ENCODE peak calls at places on chromosomes 6 and 20, in seven cellular contexts. S is neural progenitor cell, C is colonic mucosa, U is BE2C, Q is Peyer's patch, X is A549, N is A673. T is an unnamed sample.

GRCh38 chr6:170505306-170505705 is 47.8 kb downstream of the PSMB1 start:
- DNase-seq in C (no peak), X (no peak), Q (no peak), S (no peak), U (peak), N (peak), T (no peak)

GRCh38 chr20:16518068-16518783 is 55.0 kb downstream of the KIF16B start:
- DNase-seq in Q (no peak), N (peak), S (peak), C (peak), U (peak), X (peak), T (peak)

GRCh38 chr6:80689700-80690099 is 583.2 kb downstream of the BCKDHB start:
- DNase-seq in Q (no peak), S (no peak), X (no peak), N (no peak), C (no peak), U (no peak), T (no peak)

GRCh38 chr6:149499066-149499465 is 14.3 kb upstream of the ZC3H12D start:
- DNase-seq in N (peak), S (no peak), C (peak), U (no peak), Q (no peak), X (no peak), T (peak)

GRCh38 chr6:20252311-20252710 is 40.0 kb upstream of the MBOAT1 start:
- DNase-seq in Q (no peak), S (no peak), X (no peak), U (no peak), C (no peak), N (no peak), T (no peak)

GRCh38 chr6:149809798-149810197 is 54.4 kb downstream of the LRP11 start:
- DNase-seq in X (no peak), S (no peak), U (no peak), Q (no peak), C (no peak), N (no peak), T (no peak)

GRCh38 chr6:39929733-39930461 is 4.4 kb downstream of the MOCS1 start:
- DNase-seq in U (no peak), S (no peak), C (no peak), Q (no peak), X (no peak), N (no peak), T (peak)

GRCh38 chr6:49453221-49453620 is 9.8 kb downstream of the MMUT start:
- DNase-seq in S (no peak), X (no peak), N (peak), U (no peak), Q (no peak), C (no peak), T (no peak)

GRCh38 chr6:143961868-143962643 is 46.0 kb downstream of the PLAGL1 start:
- DNase-seq in N (no peak), Q (no peak), X (no peak), S (peak), U (no peak), C (no peak), T (no peak)

GRCh38 chr6:136201735-136202134 is 48.4 kb downstream of the MTFR2 start:
- DNase-seq in X (no peak), Q (no peak), S (no peak), N (peak), U (peak), C (no peak), T (no peak)

GRCh38 chr20:58647814-58648501 is 3.1 kb upstream of the STX16 start:
- DNase-seq in C (no peak), Q (peak), N (no peak), S (no peak), X (no peak), U (no peak), T (no peak)

GRCh38 chr6:90500458-90500857 is 86.4 kb downstream of the MAP3K7 start:
- DNase-seq in N (peak), C (no peak), S (no peak), X (no peak), U (no peak), Q (no peak), T (no peak)

GRCh38 chr6:52293067-52293466 is 8.5 kb upstream of the MCM3 start:
- DNase-seq in S (no peak), U (peak), X (no peak), N (no peak), C (no peak), Q (no peak), T (no peak)

GRCh38 chr20:10718671-10719070 is 44.9 kb upstream of the JAG1 start:
- DNase-seq in X (no peak), N (peak), U (no peak), S (no peak), Q (no peak), C (no peak), T (no peak)

GRCh38 chr6:20997143-20997792 is 463.0 kb downstream of the CDKAL1 start:
- DNase-seq in Q (no peak), S (no peak), U (no peak), X (no peak), N (no peak), C (no peak), T (no peak)

GRCh38 chr20:37414636-37415035 is 68.7 kb downstream of the SRC start:
- DNase-seq in C (no peak), N (no peak), U (no peak), X (no peak), S (no peak), Q (no peak), T (no peak)

GRCh38 chr20:7744411-7744810 is 195.8 kb downstream of the HAO1 start:
- DNase-seq in X (no peak), S (no peak), U (no peak), C (no peak), Q (no peak), N (no peak), T (no peak)

GRCh38 chr6:28977351-28978136 is 27.6 kb downstream of the ZNF311 start:
- DNase-seq in Q (no peak), U (no peak), N (peak), C (no peak), S (peak), X (no peak), T (no peak)

GRCh38 chr20:842547-842940 is 9.0 kb downstream of the FAM110A start:
- DNase-seq in U (no peak), N (no peak), X (no peak), C (no peak), S (no peak), Q (no peak), T (no peak)

GRCh38 chr20:57309544-57310115 is 20.0 kb upstream of the SPO11 start:
- DNase-seq in U (no peak), X (no peak), C (no peak), S (no peak), Q (no peak), N (no peak), T (no peak)

GRCh38 chr6:51856508-51856907 is 230.9 kb downstream of the PKHD1 start:
- DNase-seq in U (no peak), S (no peak), C (no peak), N (no peak), Q (no peak), X (no peak), T (no peak)

GRCh38 chr6:13305256-13305650 is 23.1 kb downstream of the TBC1D7 start:
- DNase-seq in U (no peak), C (no peak), Q (no peak), X (no peak), N (no peak), S (no peak), T (no peak)

GRCh38 chr6:340991-341827 is 48.9 kb downstream of the DUSP22 start:
- DNase-seq in N (no peak), C (no peak), U (no peak), Q (peak), X (no peak), S (no peak), T (no peak)

GRCh38 chr6:37279366-37280134 is 21.6 kb upstream of the TMEM217 start:
- DNase-seq in S (no peak), N (no peak), U (no peak), Q (no peak), X (no peak), C (no peak), T (peak)

GRCh38 chr6:36383608-36384007 is 3.9 kb downstream of the ETV7 start:
- DNase-seq in X (peak), C (no peak), Q (no peak), S (no peak), N (no peak), U (no peak), T (no peak)

GRCh38 chr6:134686071-134686470 is 263.8 kb downstream of the ALDH8A1 start:
- DNase-seq in N (no peak), C (no peak), X (no peak), S (no peak), Q (no peak), U (no peak), T (no peak)

GRCh38 chr20:7352165-7352564 is 584.7 kb downstream of the BMP2 start:
- DNase-seq in Q (no peak), U (no peak), C (no peak), S (no peak), N (no peak), X (no peak), T (no peak)

GRCh38 chr6:33071579-33071978 is 1.9 kb downstream of the HLA-DPA1 start:
- DNase-seq in S (no peak), X (no peak), C (no peak), Q (no peak), N (no peak), U (no peak), T (no peak)

GRCh38 chr6:40328376-40328987 is 258.7 kb downstream of the LRFN2 start:
- DNase-seq in S (peak), Q (no peak), X (peak), N (peak), U (peak), C (peak), T (no peak)

GRCh38 chr20:35663516-35663812 is 1.2 kb downstream of the CPNE1 start:
- DNase-seq in S (no peak), Q (no peak), U (no peak), N (no peak), C (no peak), X (no peak), T (no peak)

GRCh38 chr6:138517635-138518034 is 18.3 kb upstream of the NHSL1 start:
- DNase-seq in Q (peak), C (peak), S (peak), N (peak), X (no peak), U (peak), T (no peak)

GRCh38 chr6:135624402-135625297 is 127.1 kb upstream of the AHI1 start:
- DNase-seq in X (no peak), U (no peak), S (no peak), C (no peak), N (no peak), Q (no peak), T (no peak)

GRCh38 chr6:53033764-53034163 is 31.4 kb upstream of the FBXO9 start:
- DNase-seq in X (no peak), Q (no peak), U (no peak), C (no peak), S (no peak), N (no peak), T (peak)

GRCh38 chr6:163782436-163783003 is 368.0 kb downstream of the QKI start:
- DNase-seq in Q (no peak), N (no peak), X (no peak), S (no peak), U (no peak), C (no peak), T (no peak)

GRCh38 chr20:20134941-20135572 is 82.7 kb downstream of the CFAP61 start:
- DNase-seq in C (no peak), X (no peak), U (no peak), N (no peak), S (no peak), Q (no peak), T (no peak)

GRCh38 chr20:5864873-5865582 is 85.3 kb downstream of the TRMT6 start:
- DNase-seq in Q (no peak), C (no peak), U (no peak), N (no peak), S (no peak), X (no peak), T (no peak)

GRCh38 chr20:40965671-40966070 is 63.0 kb upstream of the TOP1 start:
- DNase-seq in C (no peak), N (no peak), U (no peak), S (no peak), Q (no peak), X (no peak), T (no peak)

GRCh38 chr20:51402201-51402600 is 140.3 kb downstream of the NFATC2 start:
- DNase-seq in X (no peak), C (no peak), S (no peak), Q (peak), U (no peak), N (no peak), T (peak)

DNA sequence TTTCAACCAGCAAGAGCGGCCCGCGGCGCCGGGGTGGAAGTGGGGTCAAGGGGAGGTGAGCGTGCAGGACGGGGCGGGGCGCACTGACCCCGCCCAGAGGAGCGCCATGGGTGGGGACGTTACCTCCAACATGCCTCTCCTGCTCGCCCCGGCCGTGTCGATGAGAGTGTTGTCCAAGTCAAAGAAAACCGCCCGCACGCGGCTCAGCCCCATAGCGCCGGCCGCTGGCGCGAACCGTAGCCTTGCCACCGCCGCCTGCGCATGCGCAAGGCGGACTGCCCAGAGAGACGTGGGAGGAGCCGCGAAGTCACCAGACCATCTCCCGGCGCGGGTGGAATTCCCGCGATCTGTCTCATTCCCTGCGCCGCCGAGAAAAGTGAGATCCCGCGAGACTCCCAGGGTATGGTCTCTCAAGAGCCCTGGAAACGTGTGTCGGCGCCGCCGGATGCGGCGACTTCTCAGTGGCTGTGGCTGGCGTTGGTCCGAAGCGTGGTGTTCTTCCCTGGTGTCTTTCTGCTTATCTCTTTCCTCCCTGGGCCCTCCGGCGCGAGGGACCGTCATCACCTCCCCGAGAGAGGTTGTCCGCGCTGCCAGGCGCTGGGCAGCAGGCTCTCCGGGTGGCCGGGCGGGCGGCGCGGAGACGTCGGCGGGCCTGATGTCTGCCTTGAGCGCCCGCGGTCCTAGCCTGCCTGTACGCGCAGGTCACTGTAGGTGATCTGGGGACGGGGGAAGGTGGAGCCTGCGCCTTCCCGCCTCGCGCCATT is at the start of gene NANP:
- DNase-seq in S (peak), Q (peak), U (peak), C (peak), X (peak), N (peak), T (peak)
- TF ChIP-seq CTCF in S (no peak), Q (no peak), U (no peak), C (no peak), X (no peak), N (peak), T (peak)

GRCh38 chr20:2873010-2873746 is at the start of gene PTPRA:
- DNase-seq in X (peak), N (peak), C (peak), Q (peak), U (peak), S (peak), T (peak)
- TF ChIP-seq CTCF in X (no peak), N (no peak), C (no peak), Q (peak), U (no peak), S (no peak), T (no peak)

GRCh38 chr6:167091149-167092107 is 31.5 kb upstream of the CCR6 start:
- DNase-seq in Q (peak), C (no peak), S (no peak), U (no peak), N (no peak), X (no peak), T (no peak)

GRCh38 chr6:167087857-167088256 is 35.0 kb upstream of the CCR6 start:
- DNase-seq in S (no peak), Q (no peak), N (no peak), U (no peak), C (no peak), X (no peak), T (no peak)

GRCh38 chr6:167092672-167093339 is 30.1 kb upstream of the CCR6 start:
- DNase-seq in Q (peak), C (no peak), N (no peak), U (no peak), S (no peak), X (no peak), T (no peak)

GRCh38 chr6:167089243-167090142 is 33.4 kb upstream of the CCR6 start:
- DNase-seq in U (no peak), C (no peak), N (no peak), S (no peak), X (no peak), Q (peak), T (no peak)

GRCh38 chr6:167090171-167090570 is 32.7 kb upstream of the CCR6 start:
- DNase-seq in U (no peak), S (no peak), C (no peak), X (no peak), Q (no peak), N (no peak), T (no peak)
- TF ChIP-seq CTCF in U (no peak), S (no peak), C (no peak), X (no peak), Q (no peak), N (no peak), T (no peak)

GRCh38 chr6:159461998-159462397 is 231.0 kb downstream of the SOD2 start:
- DNase-seq in C (no peak), U (no peak), S (no peak), X (no peak), Q (no peak), N (no peak), T (no peak)

GRCh38 chr6:159461266-159461665 is 231.8 kb downstream of the SOD2 start:
- DNase-seq in X (no peak), C (no peak), Q (no peak), N (no peak), U (no peak), S (no peak), T (no peak)

GRCh38 chr6:159462446-159462845 is 230.6 kb downstream of the SOD2 start:
- DNase-seq in S (no peak), X (no peak), C (no peak), U (no peak), Q (no peak), N (no peak), T (no peak)

GRCh38 chr6:159464827-159465226 is 228.2 kb downstream of the SOD2 start:
- DNase-seq in X (no peak), S (no peak), C (no peak), N (no peak), Q (no peak), U (no peak), T (no peak)

DNA sequence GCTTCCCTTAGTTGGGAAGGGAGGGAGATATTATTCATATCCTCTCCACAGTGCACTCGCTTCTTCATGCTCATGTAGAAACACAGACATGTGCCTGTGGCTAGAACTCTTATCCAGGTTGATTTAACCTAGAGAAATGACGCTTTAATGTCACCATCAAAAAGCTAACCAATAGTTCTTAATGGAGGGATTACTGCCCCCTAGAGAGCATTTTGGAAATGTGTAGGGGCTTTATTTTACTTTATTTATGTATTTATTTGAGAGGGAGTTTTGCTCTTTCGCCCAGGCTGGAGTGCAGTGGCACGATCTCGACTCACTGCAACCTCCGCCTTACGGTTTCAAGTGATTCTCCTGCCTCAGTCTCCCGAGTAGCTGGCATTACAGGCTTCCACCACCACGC is 229.6 kb downstream of the SOD2 start:
- DNase-seq in N (peak), S (peak), X (no peak), Q (no peak), C (no peak), U (no peak), T (no peak)
- TF ChIP-seq CTCF in N (peak), S (peak), X (no peak), Q (no peak), C (no peak), U (peak), T (peak)

DNA sequence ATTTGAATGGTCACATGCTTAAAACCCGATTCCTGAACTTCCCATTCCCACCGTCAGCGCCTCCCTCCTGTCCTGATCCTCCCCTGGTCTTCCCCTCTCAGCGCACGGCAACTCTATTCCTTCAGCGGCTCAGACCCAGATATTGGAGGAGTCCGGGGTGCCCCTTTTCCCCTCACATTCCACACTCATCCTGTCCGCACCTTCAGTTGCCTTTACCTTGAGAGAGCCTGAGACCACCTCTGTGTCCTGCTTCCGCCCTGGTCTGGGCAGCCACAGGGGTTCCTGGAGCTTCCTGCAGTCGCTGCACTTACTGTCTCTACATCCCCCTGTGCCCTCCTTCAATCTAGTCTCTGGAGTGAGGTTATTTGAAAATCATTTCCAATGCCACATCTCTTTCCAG is 193.4 kb downstream of the BCAS1 start:
- DNase-seq in C (no peak), U (no peak), N (no peak), S (no peak), Q (no peak), X (no peak), T (no peak)
- TF ChIP-seq CTCF in C (no peak), U (no peak), N (no peak), S (no peak), Q (no peak), X (no peak), T (no peak)

GRCh38 chr6:105484238-105485161 is 81.6 kb upstream of the PREP start:
- DNase-seq in X (peak), S (peak), Q (no peak), U (no peak), C (no peak), N (peak), T (no peak)
- TF ChIP-seq CTCF in X (peak), S (peak), Q (peak), U (peak), C (peak), N (peak), T (peak)

GRCh38 chr20:22106308-22106938 is 401.0 kb downstream of the PAX1 start:
- DNase-seq in Q (no peak), N (peak), C (no peak), S (peak), U (no peak), X (peak), T (no peak)
- TF ChIP-seq CTCF in Q (peak), N (peak), C (no peak), S (peak), U (peak), X (peak), T (peak)

T was measured in AG09319.